ENCODE peak calls at places on chromosomes 4 and X, in five cellular contexts. B, C, H, Z and X are unnamed samples.

GRCh38 chrX:1676866-1677265 is 62.0 kb downstream of the ASMT start:
- DNase-seq in C (no peak), Z (no peak), H (no peak), B (no peak), X (no peak)

GRCh38 chrX:44621088-44621487 is 78.4 kb upstream of the FUNDC1 start:
- DNase-seq in C (no peak), B (no peak), Z (no peak), H (no peak), X (no peak)

GRCh38 chr4:59258002-59258401 is 1942.1 kb upstream of the ADGRL3 start:
- DNase-seq in B (no peak), H (no peak), Z (no peak), C (no peak), X (no peak)

GRCh38 chrX:39688219-39688575 is 409.6 kb downstream of the BCOR start:
- DNase-seq in C (no peak), B (no peak), H (no peak), Z (no peak), X (no peak)

GRCh38 chrX:103716967-103717366 is 6.3 kb downstream of the TMEM31 start:
- DNase-seq in Z (no peak), H (no peak), C (no peak), B (no peak), X (no peak)

GRCh38 chr4:42167709-42168108 is 15.3 kb upstream of the BEND4 start:
- DNase-seq in Z (no peak), B (peak), C (no peak), H (no peak), X (no peak)

GRCh38 chr4:167955006-167955405 is 137.3 kb upstream of the ANXA10 start:
- DNase-seq in B (no peak), C (no peak), H (no peak), Z (no peak), X (no peak)

GRCh38 chr4:21347142-21347541 is 601.4 kb downstream of the KCNIP4 start:
- DNase-seq in H (no peak), Z (no peak), B (no peak), C (no peak), X (no peak)

GRCh38 chrX:41259516-41259915 is 74.4 kb upstream of the DDX3X start:
- DNase-seq in H (no peak), C (no peak), B (no peak), Z (peak), X (no peak)

GRCh38 chr4:110959041-110959643 is 336.3 kb upstream of the PITX2 start:
- DNase-seq in C (no peak), B (no peak), H (no peak), Z (peak), X (no peak)

GRCh38 chr4:151968643-151969042 is 207.8 kb upstream of the GATB start:
- DNase-seq in H (no peak), C (no peak), Z (no peak), B (no peak), X (no peak)

GRCh38 chr4:76806336-76806735 is 91.6 kb downstream of the SOWAHB start:
- DNase-seq in Z (no peak), C (no peak), B (no peak), H (no peak), X (no peak)

GRCh38 chrX:23662853-23663252 is 4.4 kb upstream of the PRDX4 start:
- DNase-seq in Z (no peak), B (peak), C (no peak), H (no peak), X (no peak)

GRCh38 chr4:31557444-31557843 is 837.3 kb downstream of the PCDH7 start:
- DNase-seq in H (no peak), C (no peak), Z (no peak), B (no peak), X (no peak)
- TF ChIP-seq ZNF274 in H (no peak), C (no peak), Z (no peak), B (no peak), X (no peak)

DNA sequence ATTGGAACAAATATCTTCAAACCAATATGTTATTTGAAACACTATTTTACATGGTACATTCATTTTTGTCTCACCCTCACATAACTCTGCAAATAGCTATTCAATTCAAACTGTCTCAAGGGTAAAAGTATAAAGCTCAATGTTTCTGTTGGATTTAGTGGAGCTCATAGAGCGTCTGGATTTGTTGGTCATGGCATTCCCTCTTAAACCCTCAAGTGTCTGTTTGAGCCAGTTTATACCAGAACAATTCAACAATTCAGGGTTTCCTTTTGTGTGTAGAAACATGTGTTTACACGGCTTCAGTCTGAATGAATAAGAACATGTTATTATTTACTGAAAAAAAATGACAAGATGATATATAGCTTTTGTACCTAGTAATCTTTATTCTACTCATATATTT is 161.6 kb downstream of the PCDH18 start:
- DNase-seq in B (no peak), C (no peak), Z (no peak), H (no peak), X (no peak)
- H3K4me2 ChIP-seq in B (no peak), C (no peak), Z (no peak), H (no peak), X (no peak)

GRCh38 chrX:155751131-155751530 is 130.0 kb upstream of the VAMP7 start:
- DNase-seq in C (no peak), Z (no peak), H (no peak), B (no peak), X (no peak)

GRCh38 chrX:155747520-155747919 is 133.6 kb upstream of the VAMP7 start:
- DNase-seq in B (no peak), C (no peak), H (no peak), Z (no peak), X (no peak)

GRCh38 chrX:155744534-155744933 is 131.8 kb upstream of the TMLHE start:
- DNase-seq in C (no peak), H (no peak), B (no peak), Z (no peak), X (no peak)

GRCh38 chrX:155745792-155746191 is 133.0 kb upstream of the TMLHE start:
- DNase-seq in B (no peak), H (no peak), C (no peak), Z (peak), X (peak)
- TF ChIP-seq ZNF274 in B (no peak), H (no peak), C (no peak), Z (no peak), X (no peak)

DNA sequence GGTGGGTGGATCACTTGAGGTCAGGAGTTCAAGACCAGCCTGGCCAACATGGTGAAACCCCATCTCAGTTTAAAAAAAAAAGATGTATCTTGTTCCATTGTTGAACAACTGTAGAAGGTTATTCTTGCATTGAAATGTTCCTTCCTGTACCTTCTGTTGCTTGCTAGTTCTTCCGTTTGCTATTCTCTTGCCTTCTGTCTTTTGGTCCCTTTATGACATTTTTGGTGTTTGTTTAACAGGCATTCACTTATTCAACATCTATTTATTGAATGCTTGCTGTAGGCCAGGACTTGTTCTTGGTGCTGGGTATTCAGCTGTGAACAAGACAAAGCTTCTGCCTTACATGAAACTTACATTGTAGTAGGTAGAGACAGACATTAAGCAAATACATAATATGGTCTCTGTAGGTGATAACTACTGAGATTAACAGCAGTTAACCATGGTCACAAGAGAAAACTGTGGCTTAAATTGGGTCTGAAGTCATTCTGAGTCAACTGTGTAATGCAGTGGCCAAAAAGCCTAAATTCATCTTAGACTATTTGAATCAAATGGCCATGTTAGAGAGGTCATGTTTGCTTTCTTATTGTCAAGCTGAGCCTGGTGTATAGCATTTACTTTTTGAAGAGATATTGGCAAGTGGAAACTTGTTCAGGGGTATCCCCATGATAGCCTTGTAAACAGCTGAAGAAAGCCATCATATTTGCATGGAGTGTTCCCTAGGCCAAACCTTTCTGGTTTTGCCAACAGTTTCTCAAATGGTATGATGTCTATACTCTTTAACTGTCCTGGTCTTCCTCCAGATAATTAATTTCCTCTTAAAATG is 35.6 kb downstream of the GAB1 start:
- DNase-seq in Z (no peak), H (no peak), B (peak), C (no peak), X (no peak)
- H3K4me2 ChIP-seq in Z (no peak), H (no peak), B (peak), C (no peak), X (no peak)

DNA sequence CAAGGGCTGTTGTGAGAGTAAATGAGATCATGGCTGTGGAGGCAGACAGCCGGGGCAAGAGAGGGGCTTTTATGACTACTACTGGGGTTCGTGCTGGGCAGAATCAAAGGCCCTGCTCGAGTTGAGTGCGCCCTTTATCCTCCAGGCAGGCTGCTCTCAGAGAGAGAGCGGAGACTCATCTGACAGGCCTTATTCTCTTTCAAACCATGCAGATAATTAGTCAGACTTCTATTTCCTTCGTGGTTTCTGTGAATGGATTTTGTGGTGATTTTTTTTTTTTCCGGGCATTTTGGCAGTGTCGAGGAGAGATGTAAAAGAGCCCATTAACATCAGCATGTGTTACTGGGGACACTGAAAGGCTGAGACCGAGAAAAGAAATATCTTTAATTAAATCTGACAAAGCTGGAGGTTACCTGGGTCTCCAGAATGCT is 73.6 kb downstream of the MED28 start:
- DNase-seq in H (no peak), B (no peak), Z (no peak), C (no peak), X (no peak)
- TF ChIP-seq ZNF274 in H (no peak), B (no peak), Z (no peak), C (no peak), X (no peak)

GRCh38 chrX:16804923-16805464 is 18.7 kb downstream of the TXLNG start:
- DNase-seq in C (no peak), B (no peak), H (no peak), Z (no peak), X (no peak)

GRCh38 chrX:16807976-16808542 is 21.8 kb downstream of the TXLNG start:
- DNase-seq in H (no peak), B (no peak), C (peak), Z (peak), X (no peak)

GRCh38 chrX:16807548-16807947 is 21.3 kb downstream of the TXLNG start:
- DNase-seq in H (no peak), B (no peak), Z (no peak), C (no peak), X (no peak)
- H3K4me2 ChIP-seq in H (no peak), B (no peak), Z (peak), C (peak), X (no peak)